ENCODE peak calls at places on chromosomes 2 and 18, in ten cellular contexts. Q, F, R, Y, A, G, C, T, J and W are unnamed samples.

GRCh38 chr18:50286391-50287027 is 983 bp downstream of the CXXC1 start:
- DNase-seq in Q (no peak), F (peak), R (peak), Y (peak), A (no peak), G (peak), C (no peak), T (no peak), J (peak), W (peak)

GRCh38 chr2:177889812-177890460 is 182.6 kb downstream of the PDE11A start:
- DNase-seq in Q (no peak), F (peak), R (no peak), Y (no peak), A (no peak), G (no peak), C (no peak), T (no peak), J (no peak), W (no peak)

GRCh38 chr18:79772865-79773696 is 24.7 kb upstream of the KCNG2 start:
- DNase-seq in Q (peak), F (no peak), R (no peak), Y (no peak), A (no peak), G (no peak), C (no peak), T (no peak), J (no peak), W (peak)

GRCh38 chr2:140203347-140203746 is 1423.2 kb upstream of the NXPH2 start:
- DNase-seq in Q (no peak), F (no peak), R (no peak), Y (no peak), A (no peak), G (no peak), C (no peak), T (no peak), J (no peak), W (no peak)

GRCh38 chr2:136436921-136437320 is 319.0 kb upstream of the CXCR4 start:
- DNase-seq in Q (no peak), F (no peak), R (no peak), Y (no peak), A (no peak), G (no peak), C (no peak), T (no peak), J (no peak), W (no peak)

GRCh38 chr2:196242131-196242620 is 70.8 kb upstream of the STK17B start:
- DNase-seq in Q (no peak), F (no peak), R (no peak), Y (peak), A (no peak), G (peak), C (no peak), T (no peak), J (no peak), W (no peak)

GRCh38 chr18:55097406-55098170 is 138.3 kb upstream of the CCDC68 start:
- DNase-seq in Q (no peak), F (no peak), R (no peak), Y (no peak), A (no peak), G (no peak), C (no peak), T (no peak), J (no peak), W (no peak)

GRCh38 chr18:7105943-7106342 is 11.7 kb downstream of the LAMA1 start:
- DNase-seq in Q (no peak), F (no peak), R (no peak), Y (peak), A (no peak), G (no peak), C (no peak), T (no peak), J (no peak), W (no peak)

GRCh38 chr2:85539361-85540130 is 578 bp downstream of the MAT2A start:
- DNase-seq in Q (peak), F (peak), R (no peak), Y (peak), A (peak), G (peak), C (peak), T (peak), J (peak), W (peak)

GRCh38 chr18:57839942-57840381 is 36.8 kb upstream of the ATP8B1 start:
- DNase-seq in Q (no peak), F (no peak), R (no peak), Y (peak), A (no peak), G (no peak), C (no peak), T (no peak), J (no peak), W (no peak)

GRCh38 chr2:237471457-237472186 is 15.4 kb upstream of the MLPH start:
- DNase-seq in Q (no peak), F (peak), R (peak), Y (peak), A (peak), G (peak), C (no peak), T (peak), J (no peak), W (no peak)
- TF ChIP-seq CTCF in Q (peak), F (peak), R (peak), Y (peak), A (peak), G (peak), C (peak), T (peak), J (peak), W (no peak)

GRCh38 chr2:54083021-54083420 is 32.4 kb upstream of the ACYP2 start:
- DNase-seq in Q (no peak), F (peak), R (no peak), Y (no peak), A (no peak), G (no peak), C (peak), T (no peak), J (peak), W (no peak)

GRCh38 chr2:54086157-54086556 is 29.3 kb upstream of the ACYP2 start:
- DNase-seq in Q (no peak), F (no peak), R (no peak), Y (no peak), A (no peak), G (no peak), C (no peak), T (no peak), J (no peak), W (no peak)

GRCh38 chr2:54083440-54083839 is 32.0 kb upstream of the ACYP2 start:
- DNase-seq in Q (no peak), F (no peak), R (no peak), Y (peak), A (no peak), G (no peak), C (no peak), T (no peak), J (no peak), W (no peak)

GRCh38 chr2:54085069-54085468 is 30.3 kb upstream of the ACYP2 start:
- DNase-seq in Q (no peak), F (no peak), R (no peak), Y (no peak), A (no peak), G (no peak), C (no peak), T (no peak), J (no peak), W (no peak)

GRCh38 chr2:54084600-54084999 is 30.8 kb upstream of the ACYP2 start:
- DNase-seq in Q (no peak), F (peak), R (no peak), Y (peak), A (no peak), G (no peak), C (no peak), T (no peak), J (no peak), W (no peak)
- TF ChIP-seq CTCF in Q (peak), F (peak), R (peak), Y (peak), A (no peak), G (no peak), C (no peak), T (peak), J (peak), W (no peak)

GRCh38 chr2:74585406-74586182 is 31.1 kb downstream of the DOK1 start:
- DNase-seq in Q (no peak), F (no peak), R (no peak), Y (no peak), A (no peak), G (peak), C (no peak), T (no peak), J (no peak), W (no peak)
- TF ChIP-seq CTCF in Q (no peak), F (peak), R (no peak), Y (no peak), A (no peak), G (no peak), C (no peak), T (no peak), J (no peak), W (no peak)

GRCh38 chr18:33744032-33744697 is 166.1 kb downstream of the ASXL3 start:
- DNase-seq in Q (no peak), F (peak), R (no peak), Y (no peak), A (no peak), G (no peak), C (no peak), T (no peak), J (no peak), W (no peak)
- TF ChIP-seq CTCF in Q (no peak), F (peak), R (no peak), Y (no peak), A (no peak), G (no peak), C (peak), T (no peak), J (no peak), W (peak)

DNA sequence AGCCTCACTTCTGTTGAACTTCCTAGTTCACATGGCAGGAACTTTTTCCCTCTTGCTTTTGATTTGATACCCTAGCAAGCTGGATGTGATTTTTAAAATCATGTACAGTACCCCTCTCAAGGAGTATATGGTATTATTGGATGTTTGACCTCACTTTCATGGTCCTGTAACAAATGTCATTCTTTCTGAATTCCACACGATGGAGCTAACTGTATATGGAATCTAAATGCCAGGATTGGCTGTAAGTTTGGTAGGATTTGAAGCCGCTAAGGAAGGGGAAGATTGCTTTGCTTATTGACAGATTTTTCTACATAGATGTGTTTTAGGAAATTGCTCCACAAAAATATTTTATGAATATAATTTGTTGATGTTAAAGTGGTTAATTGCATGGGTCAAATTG is 18.3 kb downstream of the MAIP1 start:
- DNase-seq in Q (no peak), F (peak), R (peak), Y (peak), A (no peak), G (no peak), C (no peak), T (no peak), J (no peak), W (no peak)
- TF ChIP-seq CTCF in Q (peak), F (peak), R (peak), Y (peak), A (peak), G (peak), C (peak), T (peak), J (no peak), W (peak)